ENCODE peak calls at places on chromosomes 16 and 17, in seven cellular contexts. N, W, Z, J, F, K and L are unnamed samples.

GRCh38 chr16:79519448-79519847 is 81.1 kb downstream of the MAF start:
- DNase-seq in W (no peak), F (no peak), J (no peak), N (peak), Z (no peak), K (no peak), L (peak)

GRCh38 chr17:75771334-75772281 is 6.6 kb upstream of the GALK1 start:
- DNase-seq in W (no peak), K (no peak), Z (no peak), N (no peak), J (no peak), F (no peak), L (no peak)

GRCh38 chr16:2768403-2769089 is 8.5 kb downstream of the ELOB start:
- DNase-seq in N (peak), F (no peak), Z (peak), J (no peak), W (no peak), K (no peak), L (no peak)

GRCh38 chr16:35141303-35141702 is 1681.9 kb downstream of the TP53TG3F start:
- DNase-seq in N (no peak), K (no peak), Z (no peak), W (no peak), J (no peak), F (no peak), L (no peak)

GRCh38 chr17:78986048-78986648 is 6.4 kb upstream of the LGALS3BP start:
- DNase-seq in Z (no peak), W (no peak), F (peak), K (peak), N (no peak), J (peak), L (peak)

GRCh38 chr16:48491517-48491916 is 106.3 kb upstream of the SIAH1 start:
- DNase-seq in F (no peak), J (no peak), N (no peak), K (peak), W (no peak), Z (no peak), L (no peak)

GRCh38 chr16:12231666-12232065 is 255.1 kb downstream of the SNX29 start:
- DNase-seq in F (peak), Z (no peak), J (no peak), K (peak), N (no peak), W (no peak), L (no peak)

GRCh38 chr17:39927928-39928867 is 666 bp downstream of the LRRC3C start:
- DNase-seq in J (no peak), F (peak), K (peak), W (peak), Z (peak), N (peak), L (peak)

GRCh38 chr16:68382296-68382718 is 66.0 kb downstream of the SMPD3 start:
- DNase-seq in F (peak), J (no peak), Z (no peak), W (peak), N (no peak), K (no peak), L (peak)

GRCh38 chr16:48234630-48235029 is 9.5 kb upstream of the LONP2 start:
- DNase-seq in Z (no peak), W (no peak), K (no peak), N (no peak), J (no peak), F (no peak), L (no peak)